ENCODE peak calls at places on chromosomes 6 and 20, in four cellular contexts. K, N, F and D are unnamed samples.

GRCh38 chr6:107355659-107356058 is 103.7 kb downstream of the PDSS2 start:
- DNase-seq in K (no peak), N (no peak), F (no peak), D (no peak)

GRCh38 chr6:27720607-27721580 is 191.3 kb downstream of the OR2B2 start:
- DNase-seq in K (peak), N (peak), F (no peak), D (no peak)

GRCh38 chr6:101663099-101663498 is 269.6 kb downstream of the GRIK2 start:
- DNase-seq in K (no peak), N (no peak), F (no peak), D (no peak)

GRCh38 chr6:6703720-6704422 is 115.4 kb downstream of the LY86 start:
- DNase-seq in K (no peak), N (no peak), F (no peak), D (no peak)

GRCh38 chr20:63829943-63830820 is 882 bp downstream of the ZBTB46 start:
- DNase-seq in K (no peak), N (no peak), F (no peak), D (no peak)

GRCh38 chr20:34369265-34369664 is 6.2 kb downstream of the ITCH start:
- DNase-seq in K (peak), N (no peak), F (no peak), D (no peak)

GRCh38 chr6:56437171-56437900 is 190.0 kb upstream of the COL21A1 start:
- DNase-seq in K (no peak), N (no peak), F (no peak), D (no peak)

GRCh38 chr20:58559368-58559729 is 44.1 kb upstream of the APCDD1L start:
- DNase-seq in K (no peak), N (no peak), F (no peak), D (no peak)

GRCh38 chr6:168046696-168047095 is 32.3 kb downstream of the FRMD1 start:
- DNase-seq in K (no peak), N (no peak), F (no peak), D (no peak)

GRCh38 chr6:168048724-168049025 is 30.3 kb downstream of the FRMD1 start:
- DNase-seq in K (no peak), N (no peak), F (peak), D (no peak)

GRCh38 chr6:168049277-168049676 is 29.7 kb downstream of the FRMD1 start:
- DNase-seq in K (no peak), N (no peak), F (peak), D (no peak)

GRCh38 chr6:168049681-168050224 is 29.3 kb downstream of the FRMD1 start:
- DNase-seq in K (no peak), N (no peak), F (no peak), D (no peak)

GRCh38 chr6:168047841-168048723 is 30.9 kb downstream of the FRMD1 start:
- DNase-seq in K (no peak), N (no peak), F (peak), D (no peak)
- TF ChIP-seq CTCF in K (no peak), N (no peak), F (no peak), D (no peak)

DNA sequence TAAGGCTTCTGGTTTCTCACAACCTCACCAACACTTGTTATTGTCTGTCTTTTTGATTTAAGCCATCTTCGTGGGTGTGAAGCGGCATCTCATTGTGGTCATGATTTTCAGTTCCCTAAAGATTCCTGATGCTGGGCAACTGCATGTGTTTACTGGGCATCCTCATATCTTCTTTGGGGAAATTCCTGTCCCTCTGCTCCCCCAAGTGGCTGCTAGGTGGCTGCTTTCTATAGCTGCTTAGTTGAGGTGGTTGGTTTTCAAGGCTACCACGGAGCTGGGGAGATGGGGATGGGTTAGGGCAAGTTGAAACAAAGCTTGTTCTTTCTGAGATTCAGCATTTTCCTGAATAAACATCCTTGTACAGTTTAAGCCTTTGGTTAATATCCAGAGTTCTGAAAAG is 403.9 kb upstream of the SULF2 start:
- DNase-seq in K (peak), N (no peak), F (no peak), D (no peak)
- TF ChIP-seq CTCF in K (peak), N (peak), F (no peak), D (peak)

GRCh38 chr6:31776961-31777666 is at the start of gene VWA7:
- DNase-seq in K (peak), N (peak), F (peak), D (no peak)
- TF ChIP-seq CTCF in K (no peak), N (no peak), F (no peak), D (no peak)

DNA sequence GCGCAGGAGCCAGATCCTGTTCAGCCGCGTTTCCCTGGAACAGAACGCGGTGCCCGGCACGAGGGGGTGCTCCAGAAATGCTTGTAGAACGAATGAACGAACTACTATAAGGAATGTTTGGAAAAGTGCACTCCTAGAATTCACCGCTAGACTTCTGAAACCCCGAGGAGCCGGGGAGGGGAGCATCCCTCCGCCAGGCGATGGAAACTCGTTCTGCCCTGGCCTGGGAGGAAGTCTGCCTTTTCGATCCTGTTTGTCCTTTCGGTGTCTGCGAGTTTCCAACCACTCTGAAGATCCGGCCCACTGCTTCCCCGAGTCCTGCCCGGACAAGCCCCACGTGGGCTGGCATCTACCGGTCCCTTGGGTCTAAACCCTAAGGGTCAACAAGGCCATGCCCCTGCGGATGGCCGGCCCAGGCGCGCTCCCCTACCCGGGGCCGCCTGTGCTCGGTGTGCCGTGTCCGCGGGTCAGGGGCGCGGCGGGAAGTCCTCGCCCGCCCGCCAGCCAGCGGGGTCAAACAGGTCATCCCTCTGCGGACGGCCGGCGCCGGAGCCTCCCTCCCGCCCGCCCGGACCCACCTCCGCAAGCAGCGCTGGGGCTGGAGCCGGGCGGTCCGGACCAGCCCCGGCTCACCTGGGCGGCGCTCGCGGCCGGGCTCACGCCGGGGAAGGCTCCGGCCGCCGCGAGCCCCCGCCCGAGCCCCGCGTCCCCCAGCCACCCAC is 521 bp downstream of the SULF2 start:
- DNase-seq in K (peak), N (no peak), F (peak), D (no peak)
- TF ChIP-seq CTCF in K (peak), N (peak), F (no peak), D (peak)

GRCh38 chr6:8066108-8066507 is 1.9 kb upstream of the BLOC1S5 start:
- DNase-seq in K (no peak), N (no peak), F (no peak), D (no peak)
- TF ChIP-seq CTCF in K (no peak), N (no peak), F (no peak), D (no peak)

DNA sequence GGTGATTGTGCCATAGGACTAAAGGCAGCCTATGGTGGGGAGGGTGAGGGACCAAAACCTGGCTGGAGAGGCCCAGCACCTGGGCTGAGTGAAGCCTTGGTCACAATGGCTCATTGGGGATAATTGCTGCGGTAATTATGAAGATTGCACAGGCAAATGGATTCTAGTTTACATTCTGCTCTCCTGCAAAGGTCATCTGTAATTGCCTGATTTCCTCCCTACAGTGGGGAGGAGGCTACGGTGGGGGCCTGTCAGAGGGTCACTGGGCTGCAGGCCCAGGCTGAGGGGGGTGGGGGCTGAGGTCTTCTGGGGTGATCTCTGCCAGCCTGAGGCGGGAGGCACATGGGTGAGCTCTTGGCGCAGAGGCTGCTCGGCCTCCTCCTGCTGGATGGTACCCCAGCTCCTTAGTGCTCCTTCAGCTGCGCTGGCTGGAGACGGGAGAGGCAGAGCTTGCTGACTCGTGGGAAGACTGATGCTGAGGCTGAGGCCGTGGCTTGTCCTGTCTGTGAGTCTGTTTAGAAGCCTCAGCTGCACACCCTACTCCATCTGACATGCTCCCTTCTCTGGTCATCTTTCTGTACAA is 30.3 kb downstream of the PACSIN1 start:
- DNase-seq in K (no peak), N (no peak), F (peak), D (no peak)
- TF ChIP-seq CTCF in K (no peak), N (no peak), F (no peak), D (no peak)